ENCODE peak calls at places on chromosomes 2 and 18, in ten cellular contexts. K is cardiac fibroblast, E is K562, H is AG10803, Z is tibial nerve, C is mesothelial cell of epicardium, O is GM13977, A is SK-N-SH, I is heart right ventricle, U is fibroblast of pulmonary artery. Q is an unnamed sample.

GRCh38 chr2:43105586-43106562 is 120.5 kb downstream of the ZFP36L2 start:
- DNase-seq in H (peak; percentile 68), O (peak; percentile 65), E (peak; percentile 81), C (no peak), U (peak; percentile 65), I (peak; percentile 76), A (peak; percentile 68), K (peak; percentile 79), Z (peak; percentile 57), Q (peak; percentile 70)

GRCh38 chr18:32091724-32092421 is at the start of gene RNF138:
- DNase-seq in I (peak; percentile 87), H (peak; percentile 79), K (peak; percentile 86), U (peak; percentile 83), O (peak; percentile 83), A (peak; percentile 89), C (peak; percentile 85), E (peak; percentile 81), Z (peak; percentile 80), Q (peak; percentile 90)

GRCh38 chr2:130890941-130891669 is 54.4 kb downstream of the ARHGEF4 start:
- DNase-seq in A (no peak), U (no peak), I (no peak), C (no peak), K (no peak), E (no peak), Z (no peak), O (no peak), H (no peak), Q (no peak)

GRCh38 chr2:209495855-209496585 is 72.2 kb downstream of the MAP2 start:
- DNase-seq in Z (no peak), K (peak; percentile 98), C (no peak), O (no peak), A (peak; percentile 8), I (peak; percentile 67), U (peak; percentile 99), E (no peak), H (peak; percentile 93), Q (no peak)

GRCh38 chr2:168835961-168836360 is 33.5 kb downstream of the NOSTRIN start:
- DNase-seq in C (no peak), O (no peak), H (no peak), A (no peak), I (no peak), K (no peak), U (no peak), E (no peak), Z (no peak), Q (no peak)

GRCh38 chr18:34495434-34495833 is 214.7 kb upstream of the DTNA start:
- DNase-seq in C (no peak), Z (no peak), U (no peak), H (no peak), I (no peak), E (no peak), O (no peak), K (no peak), A (no peak), Q (no peak)

GRCh38 chr2:69241664-69242063 is 145.4 kb downstream of the GFPT1 start:
- DNase-seq in A (no peak), Z (no peak), K (no peak), O (no peak), C (no peak), E (no peak), H (no peak), I (no peak), U (no peak), Q (no peak)

GRCh38 chr2:237242091-237242536 is 156.4 kb downstream of the COPS8 start:
- DNase-seq in K (no peak), I (no peak), Z (peak; percentile 35), H (peak; percentile 54), C (no peak), O (no peak), U (no peak), E (no peak), A (no peak), Q (no peak)

GRCh38 chr2:164000171-164000570 is 264.4 kb upstream of the FIGN start:
- DNase-seq in K (no peak), H (peak; percentile 6), U (peak; percentile 3), Z (no peak), I (no peak), C (no peak), E (no peak), A (no peak), O (no peak), Q (no peak)

GRCh38 chr2:48760848-48761247 is 5.3 kb upstream of the LHCGR start:
- DNase-seq in K (no peak), E (no peak), I (no peak), Z (no peak), U (no peak), C (no peak), O (no peak), H (no peak), A (no peak), Q (no peak)

GRCh38 chr2:218959141-218959731 is at the start of gene CDK5R2:
- DNase-seq in A (peak; percentile 98), C (peak; percentile 94), O (peak; percentile 100), I (peak; percentile 71), H (peak; percentile 61), Z (peak; percentile 48), U (peak; percentile 86), K (peak; percentile 86), E (peak; percentile 98), Q (peak; percentile 100)

GRCh38 chr2:216777637-216778273 is 82.1 kb downstream of the TNP1 start:
- DNase-seq in I (no peak), O (peak; percentile 78), K (peak; percentile 39), E (peak; percentile 72), C (no peak), U (peak; percentile 55), A (peak; percentile 52), Z (no peak), H (peak; percentile 29), Q (peak; percentile 71)

GRCh38 chr2:72198532-72199241 is 51.0 kb upstream of the CYP26B1 start:
- DNase-seq in H (peak; percentile 78), K (peak; percentile 77), C (no peak), Z (no peak), O (no peak), A (no peak), E (no peak), U (peak; percentile 82), I (no peak), Q (no peak)
- TF ChIP-seq CTCF in H (peak; percentile 54), K (peak; percentile 28), C (no peak), Z (no peak), O (peak; percentile 2), A (peak; percentile 47), E (no peak), U (peak; percentile 36), I (no peak), Q (no peak)

GRCh38 chr18:57135705-57136104 is 11.2 kb upstream of the BOD1L2 start:
- DNase-seq in O (no peak), C (no peak), H (no peak), Z (no peak), I (no peak), E (peak; percentile 10), K (no peak), A (no peak), U (no peak), Q (no peak)

GRCh38 chr18:57128229-57128911 is 18.5 kb upstream of the BOD1L2 start:
- DNase-seq in O (no peak), I (no peak), H (no peak), K (no peak), Z (no peak), C (no peak), A (no peak), E (no peak), U (no peak), Q (no peak)

GRCh38 chr18:57134564-57135211 is 12.2 kb upstream of the BOD1L2 start:
- DNase-seq in U (no peak), E (no peak), A (no peak), C (no peak), I (no peak), K (no peak), H (no peak), Z (no peak), O (no peak), Q (no peak)

GRCh38 chr18:57131782-57132181 is 15.1 kb upstream of the BOD1L2 start:
- DNase-seq in E (no peak), O (no peak), Z (no peak), H (no peak), A (no peak), C (no peak), U (no peak), K (no peak), I (no peak), Q (no peak)
- TF ChIP-seq CTCF in E (no peak), O (no peak), Z (no peak), H (no peak), A (no peak), C (no peak), U (no peak), K (no peak), I (no peak), Q (no peak)

GRCh38 chr18:58661423-58661822 is 9.8 kb upstream of the MALT1 start:
- DNase-seq in U (peak; percentile 40), O (no peak), K (peak; percentile 42), A (no peak), Z (no peak), E (no peak), I (no peak), C (no peak), H (peak; percentile 30), Q (no peak)
- TF ChIP-seq CTCF in U (peak; percentile 45), O (no peak), K (peak; percentile 20), A (peak; percentile 35), Z (no peak), E (no peak), I (no peak), C (no peak), H (peak; percentile 52), Q (no peak)

GRCh38 chr18:76806301-76806700 is 16.1 kb upstream of the ZNF236 start:
- DNase-seq in C (no peak), Z (no peak), E (no peak), H (no peak), O (no peak), I (no peak), U (no peak), A (no peak), K (no peak), Q (no peak)

GRCh38 chr18:76808561-76808960 is 13.8 kb upstream of the ZNF236 start:
- DNase-seq in C (no peak), E (no peak), O (no peak), Z (no peak), H (no peak), U (no peak), K (no peak), A (no peak), I (no peak), Q (no peak)

GRCh38 chr18:76803814-76804213 is 18.5 kb upstream of the ZNF236 start:
- DNase-seq in A (peak; percentile 77), Z (peak; percentile 81), E (peak; percentile 45), C (peak; percentile 71), U (peak; percentile 63), K (peak; percentile 61), O (peak; percentile 74), I (peak; percentile 63), H (peak; percentile 44), Q (peak; percentile 77)

GRCh38 chr18:76803413-76803812 is 18.9 kb upstream of the ZNF236 start:
- DNase-seq in E (no peak), A (no peak), C (no peak), Z (no peak), O (no peak), I (no peak), U (no peak), K (no peak), H (no peak), Q (no peak)

DNA sequence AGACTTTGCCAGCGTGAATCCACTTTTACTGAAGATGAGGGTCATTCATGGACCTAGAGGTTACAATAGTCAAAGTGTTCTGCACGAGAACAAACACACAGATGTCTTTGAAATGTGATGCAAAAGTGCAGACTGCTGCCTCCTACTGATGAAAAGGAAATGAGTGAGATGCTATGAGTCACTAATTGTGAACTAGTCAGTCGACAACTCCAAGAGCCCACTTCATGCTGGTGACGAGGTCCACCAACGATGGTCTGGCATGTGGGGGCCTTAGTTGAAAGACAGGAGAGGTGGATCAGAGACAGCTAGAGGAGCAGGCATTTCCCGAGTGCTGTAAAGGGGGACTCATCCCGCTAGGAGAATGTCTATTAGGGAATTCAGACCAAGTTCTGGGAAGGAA is 17.1 kb upstream of the ZNF236 start:
- DNase-seq in A (no peak), U (peak; percentile 37), H (peak; percentile 17), I (no peak), K (peak; percentile 30), Z (no peak), O (no peak), C (no peak), E (peak; percentile 17), Q (no peak)
- TF ChIP-seq CTCF in A (peak; percentile 34), U (peak; percentile 37), H (peak; percentile 31), I (no peak), K (peak; percentile 36), Z (no peak), O (no peak), C (no peak), E (no peak), Q (no peak)